ENCODE peak calls at places on chromosome 1, in six cellular contexts. J is GM13976, H is EH, R is mesenchymal stem cell, Z is HEK293T, N is NAMALWA. L is an unnamed sample.

GRCh38 chr1:235984041-235984820 is 80.7 kb downstream of the NID1 start:
- DNase-seq in J (no peak), H (peak), R (peak), Z (no peak), N (no peak), L (peak)

GRCh38 chr1:234866007-234866866 is 256.3 kb upstream of the IRF2BP2 start:
- DNase-seq in J (no peak), H (peak), R (peak), Z (no peak), N (no peak), L (no peak)

GRCh38 chr1:193062698-193063463 is 3.5 kb downstream of the RO60 start:
- DNase-seq in J (no peak), H (peak), R (no peak), Z (no peak), N (peak), L (no peak)

GRCh38 chr1:188062456-188062855 is 1233.7 kb downstream of the PLA2G4A start:
- DNase-seq in J (no peak), H (peak), R (no peak), Z (no peak), N (no peak), L (peak)

GRCh38 chr1:54003249-54003646 is 14.7 kb downstream of the LDLRAD1 start:
- DNase-seq in J (no peak), H (no peak), R (no peak), Z (no peak), N (no peak), L (no peak)

GRCh38 chr1:221478050-221478949 is 263.6 kb downstream of the DUSP10 start:
- DNase-seq in J (peak), H (peak), R (peak), Z (peak), N (peak), L (peak)

GRCh38 chr1:65882091-65882490 is 89.4 kb downstream of the PDE4B start:
- DNase-seq in J (no peak), H (no peak), R (no peak), Z (no peak), N (no peak), L (no peak)

GRCh38 chr1:53654216-53655210 is 84.5 kb downstream of the GLIS1 start:
- DNase-seq in J (no peak), H (peak), R (peak), Z (no peak), N (no peak), L (no peak)

GRCh38 chr1:113904292-113904673 is 316 bp downstream of the AP4B1 start:
- DNase-seq in J (peak), H (no peak), R (no peak), Z (peak), N (no peak), L (peak)

GRCh38 chr1:206808615-206809014 is 36.3 kb upstream of the IL10 start:
- DNase-seq in J (no peak), H (peak), R (peak), Z (no peak), N (peak), L (peak)